ENCODE peak calls at places on chromosomes 13 and 19, in seven cellular contexts. One of them, this sample, is unnamed.

GRCh38 chr19:17718988-17719711 is at the start of gene MAP1S:
- DNase-seq in left cardiac atrium: peak
- DNase-seq in activated naive CD4-positive, alpha-beta T cell: peak
- DNase-seq in IMR-90: peak
- DNase-seq in activated B cell treated with CpG ODN at 0.5 μM for 24 hours: peak
- DNase-seq in stimulated activated CD4-positive, alpha-beta T cell treated with anti-CD3 and anti-CD28 coated beads, Interleukin-1b, Interleukin-23, amount 100 ng/mL, for 24 hours: peak
- DNase-seq in NCI-H510A treated with DMSO at 0.1 percent for 48 hours: peak
- DNase-seq in this sample: no peak

GRCh38 chr13:82688400-82688999 is 1193.8 kb downstream of the SLITRK1 start:
- DNase-seq in left cardiac atrium: no peak
- DNase-seq in activated naive CD4-positive, alpha-beta T cell: no peak
- DNase-seq in IMR-90: peak
- DNase-seq in activated B cell treated with CpG ODN at 0.5 μM for 24 hours: no peak
- DNase-seq in stimulated activated CD4-positive, alpha-beta T cell treated with anti-CD3 and anti-CD28 coated beads, Interleukin-1b, Interleukin-23, amount 100 ng/mL, for 24 hours: no peak
- DNase-seq in NCI-H510A treated with DMSO at 0.1 percent for 48 hours: no peak
- DNase-seq in this sample: no peak

GRCh38 chr13:25489238-25489637 is 117.5 kb downstream of the ATP8A2 start:
- DNase-seq in left cardiac atrium: no peak
- DNase-seq in activated naive CD4-positive, alpha-beta T cell: no peak
- DNase-seq in IMR-90: no peak
- DNase-seq in activated B cell treated with CpG ODN at 0.5 μM for 24 hours: no peak
- DNase-seq in stimulated activated CD4-positive, alpha-beta T cell treated with anti-CD3 and anti-CD28 coated beads, Interleukin-1b, Interleukin-23, amount 100 ng/mL, for 24 hours: no peak
- DNase-seq in NCI-H510A treated with DMSO at 0.1 percent for 48 hours: peak
- DNase-seq in this sample: no peak

GRCh38 chr13:96141032-96141431 is 51.1 kb downstream of the HS6ST3 start:
- DNase-seq in left cardiac atrium: no peak
- DNase-seq in activated naive CD4-positive, alpha-beta T cell: no peak
- DNase-seq in IMR-90: peak
- DNase-seq in activated B cell treated with CpG ODN at 0.5 μM for 24 hours: no peak
- DNase-seq in stimulated activated CD4-positive, alpha-beta T cell treated with anti-CD3 and anti-CD28 coated beads, Interleukin-1b, Interleukin-23, amount 100 ng/mL, for 24 hours: no peak
- DNase-seq in NCI-H510A treated with DMSO at 0.1 percent for 48 hours: peak
- DNase-seq in this sample: no peak

GRCh38 chr13:96822900-96823299 is 171.4 kb downstream of the OXGR1 start:
- DNase-seq in left cardiac atrium: no peak
- DNase-seq in activated naive CD4-positive, alpha-beta T cell: no peak
- DNase-seq in IMR-90: no peak
- DNase-seq in activated B cell treated with CpG ODN at 0.5 μM for 24 hours: no peak
- DNase-seq in stimulated activated CD4-positive, alpha-beta T cell treated with anti-CD3 and anti-CD28 coated beads, Interleukin-1b, Interleukin-23, amount 100 ng/mL, for 24 hours: no peak
- DNase-seq in NCI-H510A treated with DMSO at 0.1 percent for 48 hours: no peak
- DNase-seq in this sample: no peak

GRCh38 chr19:9935409-9936062 is 779 bp downstream of the OLFM2 start:
- DNase-seq in left cardiac atrium: no peak
- DNase-seq in activated naive CD4-positive, alpha-beta T cell: no peak
- DNase-seq in IMR-90: no peak
- DNase-seq in activated B cell treated with CpG ODN at 0.5 μM for 24 hours: no peak
- DNase-seq in stimulated activated CD4-positive, alpha-beta T cell treated with anti-CD3 and anti-CD28 coated beads, Interleukin-1b, Interleukin-23, amount 100 ng/mL, for 24 hours: no peak
- DNase-seq in NCI-H510A treated with DMSO at 0.1 percent for 48 hours: no peak
- DNase-seq in this sample: no peak

GRCh38 chr19:18208098-18208951 is 4.5 kb upstream of the RAB3A start:
- DNase-seq in left cardiac atrium: peak
- DNase-seq in activated naive CD4-positive, alpha-beta T cell: peak
- DNase-seq in IMR-90: peak
- DNase-seq in activated B cell treated with CpG ODN at 0.5 μM for 24 hours: peak
- DNase-seq in stimulated activated CD4-positive, alpha-beta T cell treated with anti-CD3 and anti-CD28 coated beads, Interleukin-1b, Interleukin-23, amount 100 ng/mL, for 24 hours: no peak
- DNase-seq in NCI-H510A treated with DMSO at 0.1 percent for 48 hours: peak
- DNase-seq in this sample: no peak

GRCh38 chr13:32212420-32212819 is 102.7 kb downstream of the ZAR1L start:
- DNase-seq in left cardiac atrium: no peak
- DNase-seq in activated naive CD4-positive, alpha-beta T cell: no peak
- DNase-seq in IMR-90: peak
- DNase-seq in activated B cell treated with CpG ODN at 0.5 μM for 24 hours: no peak
- DNase-seq in stimulated activated CD4-positive, alpha-beta T cell treated with anti-CD3 and anti-CD28 coated beads, Interleukin-1b, Interleukin-23, amount 100 ng/mL, for 24 hours: no peak
- DNase-seq in NCI-H510A treated with DMSO at 0.1 percent for 48 hours: no peak
- DNase-seq in this sample: no peak

GRCh38 chr13:75454497-75454896 is 27.5 kb downstream of the TBC1D4 start:
- DNase-seq in left cardiac atrium: no peak
- DNase-seq in activated naive CD4-positive, alpha-beta T cell: no peak
- DNase-seq in IMR-90: no peak
- DNase-seq in activated B cell treated with CpG ODN at 0.5 μM for 24 hours: no peak
- DNase-seq in stimulated activated CD4-positive, alpha-beta T cell treated with anti-CD3 and anti-CD28 coated beads, Interleukin-1b, Interleukin-23, amount 100 ng/mL, for 24 hours: no peak
- DNase-seq in NCI-H510A treated with DMSO at 0.1 percent for 48 hours: no peak
- DNase-seq in this sample: no peak

GRCh38 chr13:28469316-28469715 is 25.6 kb downstream of the FLT1 start:
- DNase-seq in left cardiac atrium: no peak
- DNase-seq in activated naive CD4-positive, alpha-beta T cell: no peak
- DNase-seq in IMR-90: no peak
- DNase-seq in activated B cell treated with CpG ODN at 0.5 μM for 24 hours: no peak
- DNase-seq in stimulated activated CD4-positive, alpha-beta T cell treated with anti-CD3 and anti-CD28 coated beads, Interleukin-1b, Interleukin-23, amount 100 ng/mL, for 24 hours: no peak
- DNase-seq in NCI-H510A treated with DMSO at 0.1 percent for 48 hours: no peak
- DNase-seq in this sample: no peak

GRCh38 chr19:16569609-16570320 is 2.5 kb downstream of the SLC35E1 start:
- DNase-seq in left cardiac atrium: no peak
- DNase-seq in activated naive CD4-positive, alpha-beta T cell: no peak
- DNase-seq in IMR-90: no peak
- DNase-seq in activated B cell treated with CpG ODN at 0.5 μM for 24 hours: no peak
- DNase-seq in stimulated activated CD4-positive, alpha-beta T cell treated with anti-CD3 and anti-CD28 coated beads, Interleukin-1b, Interleukin-23, amount 100 ng/mL, for 24 hours: no peak
- DNase-seq in NCI-H510A treated with DMSO at 0.1 percent for 48 hours: no peak
- DNase-seq in this sample: no peak

GRCh38 chr19:2186071-2186846 is 22.5 kb downstream of the DOT1L start:
- DNase-seq in left cardiac atrium: peak
- DNase-seq in activated naive CD4-positive, alpha-beta T cell: no peak
- DNase-seq in IMR-90: peak
- DNase-seq in activated B cell treated with CpG ODN at 0.5 μM for 24 hours: no peak
- DNase-seq in stimulated activated CD4-positive, alpha-beta T cell treated with anti-CD3 and anti-CD28 coated beads, Interleukin-1b, Interleukin-23, amount 100 ng/mL, for 24 hours: no peak
- DNase-seq in NCI-H510A treated with DMSO at 0.1 percent for 48 hours: no peak
- DNase-seq in this sample: no peak

GRCh38 chr19:3852614-3853254 is 16.1 kb downstream of the ZFR2 start:
- DNase-seq in left cardiac atrium: no peak
- DNase-seq in activated naive CD4-positive, alpha-beta T cell: no peak
- DNase-seq in IMR-90: peak
- DNase-seq in activated B cell treated with CpG ODN at 0.5 μM for 24 hours: no peak
- DNase-seq in stimulated activated CD4-positive, alpha-beta T cell treated with anti-CD3 and anti-CD28 coated beads, Interleukin-1b, Interleukin-23, amount 100 ng/mL, for 24 hours: no peak
- DNase-seq in NCI-H510A treated with DMSO at 0.1 percent for 48 hours: peak
- DNase-seq in this sample: no peak

GRCh38 chr19:41442473-41443360 is at the start of gene ERICH4:
- DNase-seq in left cardiac atrium: no peak
- DNase-seq in activated naive CD4-positive, alpha-beta T cell: no peak
- DNase-seq in IMR-90: no peak
- DNase-seq in activated B cell treated with CpG ODN at 0.5 μM for 24 hours: peak
- DNase-seq in stimulated activated CD4-positive, alpha-beta T cell treated with anti-CD3 and anti-CD28 coated beads, Interleukin-1b, Interleukin-23, amount 100 ng/mL, for 24 hours: no peak
- DNase-seq in NCI-H510A treated with DMSO at 0.1 percent for 48 hours: no peak
- DNase-seq in this sample: no peak

GRCh38 chr19:10797078-10797477 is 38.9 kb downstream of the TMED1 start:
- DNase-seq in left cardiac atrium: no peak
- DNase-seq in activated naive CD4-positive, alpha-beta T cell: no peak
- DNase-seq in IMR-90: no peak
- DNase-seq in activated B cell treated with CpG ODN at 0.5 μM for 24 hours: no peak
- DNase-seq in stimulated activated CD4-positive, alpha-beta T cell treated with anti-CD3 and anti-CD28 coated beads, Interleukin-1b, Interleukin-23, amount 100 ng/mL, for 24 hours: no peak
- DNase-seq in NCI-H510A treated with DMSO at 0.1 percent for 48 hours: no peak
- DNase-seq in this sample: no peak

GRCh38 chr13:113291997-113292862 is 4.8 kb upstream of the LAMP1 start:
- DNase-seq in left cardiac atrium: peak
- DNase-seq in activated naive CD4-positive, alpha-beta T cell: no peak
- DNase-seq in IMR-90: peak
- DNase-seq in activated B cell treated with CpG ODN at 0.5 μM for 24 hours: no peak
- DNase-seq in stimulated activated CD4-positive, alpha-beta T cell treated with anti-CD3 and anti-CD28 coated beads, Interleukin-1b, Interleukin-23, amount 100 ng/mL, for 24 hours: no peak
- DNase-seq in NCI-H510A treated with DMSO at 0.1 percent for 48 hours: peak
- DNase-seq in this sample: no peak

GRCh38 chr19:6059396-6059947 is 50.8 kb downstream of the RFX2 start:
- DNase-seq in left cardiac atrium: no peak
- DNase-seq in activated naive CD4-positive, alpha-beta T cell: no peak
- DNase-seq in IMR-90: no peak
- DNase-seq in activated B cell treated with CpG ODN at 0.5 μM for 24 hours: no peak
- DNase-seq in stimulated activated CD4-positive, alpha-beta T cell treated with anti-CD3 and anti-CD28 coated beads, Interleukin-1b, Interleukin-23, amount 100 ng/mL, for 24 hours: no peak
- DNase-seq in NCI-H510A treated with DMSO at 0.1 percent for 48 hours: no peak
- DNase-seq in this sample: no peak

GRCh38 chr19:48674216-48674809 is 1.5 kb upstream of the NTN5 start:
- DNase-seq in left cardiac atrium: no peak
- DNase-seq in activated naive CD4-positive, alpha-beta T cell: no peak
- DNase-seq in IMR-90: no peak
- DNase-seq in activated B cell treated with CpG ODN at 0.5 μM for 24 hours: no peak
- DNase-seq in stimulated activated CD4-positive, alpha-beta T cell treated with anti-CD3 and anti-CD28 coated beads, Interleukin-1b, Interleukin-23, amount 100 ng/mL, for 24 hours: no peak
- DNase-seq in NCI-H510A treated with DMSO at 0.1 percent for 48 hours: no peak
- DNase-seq in this sample: no peak

GRCh38 chr13:27917121-27917947 is 2.5 kb upstream of the PDX1 start:
- DNase-seq in left cardiac atrium: no peak
- DNase-seq in activated naive CD4-positive, alpha-beta T cell: no peak
- DNase-seq in IMR-90: no peak
- DNase-seq in activated B cell treated with CpG ODN at 0.5 μM for 24 hours: no peak
- DNase-seq in stimulated activated CD4-positive, alpha-beta T cell treated with anti-CD3 and anti-CD28 coated beads, Interleukin-1b, Interleukin-23, amount 100 ng/mL, for 24 hours: no peak
- DNase-seq in NCI-H510A treated with DMSO at 0.1 percent for 48 hours: peak
- DNase-seq in this sample: peak

GRCh38 chr13:111216166-111216960 is 101.3 kb downstream of the ARHGEF7 start:
- DNase-seq in left cardiac atrium: no peak
- DNase-seq in activated naive CD4-positive, alpha-beta T cell: peak
- DNase-seq in IMR-90: peak
- DNase-seq in activated B cell treated with CpG ODN at 0.5 μM for 24 hours: no peak
- DNase-seq in stimulated activated CD4-positive, alpha-beta T cell treated with anti-CD3 and anti-CD28 coated beads, Interleukin-1b, Interleukin-23, amount 100 ng/mL, for 24 hours: peak
- DNase-seq in NCI-H510A treated with DMSO at 0.1 percent for 48 hours: peak
- DNase-seq in this sample: no peak

GRCh38 chr19:20558011-20558410 is 7.6 kb downstream of the ZNF737 start:
- DNase-seq in left cardiac atrium: peak
- DNase-seq in activated naive CD4-positive, alpha-beta T cell: no peak
- DNase-seq in IMR-90: no peak
- DNase-seq in activated B cell treated with CpG ODN at 0.5 μM for 24 hours: no peak
- DNase-seq in stimulated activated CD4-positive, alpha-beta T cell treated with anti-CD3 and anti-CD28 coated beads, Interleukin-1b, Interleukin-23, amount 100 ng/mL, for 24 hours: no peak
- DNase-seq in NCI-H510A treated with DMSO at 0.1 percent for 48 hours: no peak
- DNase-seq in this sample: no peak

GRCh38 chr13:94181461-94182107 is 297.9 kb downstream of the DCT start:
- DNase-seq in left cardiac atrium: no peak
- DNase-seq in activated naive CD4-positive, alpha-beta T cell: no peak
- DNase-seq in IMR-90: no peak
- DNase-seq in activated B cell treated with CpG ODN at 0.5 μM for 24 hours: no peak
- DNase-seq in stimulated activated CD4-positive, alpha-beta T cell treated with anti-CD3 and anti-CD28 coated beads, Interleukin-1b, Interleukin-23, amount 100 ng/mL, for 24 hours: no peak
- DNase-seq in NCI-H510A treated with DMSO at 0.1 percent for 48 hours: no peak
- DNase-seq in this sample: no peak

GRCh38 chr13:106041445-106041844 is 494.0 kb downstream of the EFNB2 start:
- DNase-seq in left cardiac atrium: no peak
- DNase-seq in activated naive CD4-positive, alpha-beta T cell: no peak
- DNase-seq in IMR-90: no peak
- DNase-seq in activated B cell treated with CpG ODN at 0.5 μM for 24 hours: no peak
- DNase-seq in stimulated activated CD4-positive, alpha-beta T cell treated with anti-CD3 and anti-CD28 coated beads, Interleukin-1b, Interleukin-23, amount 100 ng/mL, for 24 hours: no peak
- DNase-seq in NCI-H510A treated with DMSO at 0.1 percent for 48 hours: no peak
- DNase-seq in this sample: no peak

GRCh38 chr13:28658539-28658795 is 463 bp upstream of the POMP start:
- DNase-seq in left cardiac atrium: no peak
- DNase-seq in activated naive CD4-positive, alpha-beta T cell: no peak
- DNase-seq in IMR-90: no peak
- DNase-seq in activated B cell treated with CpG ODN at 0.5 μM for 24 hours: no peak
- DNase-seq in stimulated activated CD4-positive, alpha-beta T cell treated with anti-CD3 and anti-CD28 coated beads, Interleukin-1b, Interleukin-23, amount 100 ng/mL, for 24 hours: no peak
- DNase-seq in NCI-H510A treated with DMSO at 0.1 percent for 48 hours: no peak
- DNase-seq in this sample: no peak

GRCh38 chr19:38664503-38665211 is 17.2 kb downstream of the ACTN4 start:
- DNase-seq in left cardiac atrium: no peak
- DNase-seq in activated naive CD4-positive, alpha-beta T cell: no peak
- DNase-seq in IMR-90: no peak
- DNase-seq in activated B cell treated with CpG ODN at 0.5 μM for 24 hours: no peak
- DNase-seq in stimulated activated CD4-positive, alpha-beta T cell treated with anti-CD3 and anti-CD28 coated beads, Interleukin-1b, Interleukin-23, amount 100 ng/mL, for 24 hours: no peak
- DNase-seq in NCI-H510A treated with DMSO at 0.1 percent for 48 hours: no peak
- DNase-seq in this sample: no peak

GRCh38 chr13:45242070-45242469 is 41.2 kb upstream of the KCTD4 start:
- DNase-seq in left cardiac atrium: no peak
- DNase-seq in activated naive CD4-positive, alpha-beta T cell: no peak
- DNase-seq in IMR-90: peak
- DNase-seq in activated B cell treated with CpG ODN at 0.5 μM for 24 hours: no peak
- DNase-seq in stimulated activated CD4-positive, alpha-beta T cell treated with anti-CD3 and anti-CD28 coated beads, Interleukin-1b, Interleukin-23, amount 100 ng/mL, for 24 hours: no peak
- DNase-seq in NCI-H510A treated with DMSO at 0.1 percent for 48 hours: no peak
- DNase-seq in this sample: no peak

GRCh38 chr19:6576869-6577281 is 14.1 kb downstream of the CD70 start:
- DNase-seq in left cardiac atrium: no peak
- DNase-seq in activated naive CD4-positive, alpha-beta T cell: no peak
- DNase-seq in IMR-90: no peak
- DNase-seq in activated B cell treated with CpG ODN at 0.5 μM for 24 hours: no peak
- DNase-seq in stimulated activated CD4-positive, alpha-beta T cell treated with anti-CD3 and anti-CD28 coated beads, Interleukin-1b, Interleukin-23, amount 100 ng/mL, for 24 hours: no peak
- DNase-seq in NCI-H510A treated with DMSO at 0.1 percent for 48 hours: no peak
- DNase-seq in this sample: no peak

GRCh38 chr19:46913852-46914430 is 53.1 kb downstream of the ARHGAP35 start:
- DNase-seq in left cardiac atrium: no peak
- DNase-seq in activated naive CD4-positive, alpha-beta T cell: no peak
- DNase-seq in IMR-90: peak
- DNase-seq in activated B cell treated with CpG ODN at 0.5 μM for 24 hours: no peak
- DNase-seq in stimulated activated CD4-positive, alpha-beta T cell treated with anti-CD3 and anti-CD28 coated beads, Interleukin-1b, Interleukin-23, amount 100 ng/mL, for 24 hours: no peak
- DNase-seq in NCI-H510A treated with DMSO at 0.1 percent for 48 hours: peak
- DNase-seq in this sample: no peak

GRCh38 chr13:107866007-107866665 is 349.2 kb downstream of the LIG4 start:
- DNase-seq in left cardiac atrium: no peak
- DNase-seq in activated naive CD4-positive, alpha-beta T cell: no peak
- DNase-seq in IMR-90: peak
- DNase-seq in activated B cell treated with CpG ODN at 0.5 μM for 24 hours: no peak
- DNase-seq in stimulated activated CD4-positive, alpha-beta T cell treated with anti-CD3 and anti-CD28 coated beads, Interleukin-1b, Interleukin-23, amount 100 ng/mL, for 24 hours: no peak
- DNase-seq in NCI-H510A treated with DMSO at 0.1 percent for 48 hours: peak
- DNase-seq in this sample: no peak

GRCh38 chr13:99765869-99766268 is 205.7 kb downstream of the ZIC5 start:
- DNase-seq in left cardiac atrium: no peak
- DNase-seq in activated naive CD4-positive, alpha-beta T cell: no peak
- DNase-seq in IMR-90: no peak
- DNase-seq in activated B cell treated with CpG ODN at 0.5 μM for 24 hours: no peak
- DNase-seq in stimulated activated CD4-positive, alpha-beta T cell treated with anti-CD3 and anti-CD28 coated beads, Interleukin-1b, Interleukin-23, amount 100 ng/mL, for 24 hours: no peak
- DNase-seq in NCI-H510A treated with DMSO at 0.1 percent for 48 hours: no peak
- DNase-seq in this sample: no peak

GRCh38 chr19:54873990-54874389 is at the start of gene FCAR:
- DNase-seq in left cardiac atrium: no peak
- DNase-seq in activated naive CD4-positive, alpha-beta T cell: no peak
- DNase-seq in IMR-90: no peak
- DNase-seq in activated B cell treated with CpG ODN at 0.5 μM for 24 hours: no peak
- DNase-seq in stimulated activated CD4-positive, alpha-beta T cell treated with anti-CD3 and anti-CD28 coated beads, Interleukin-1b, Interleukin-23, amount 100 ng/mL, for 24 hours: no peak
- DNase-seq in NCI-H510A treated with DMSO at 0.1 percent for 48 hours: no peak
- DNase-seq in this sample: no peak

GRCh38 chr19:45716314-45717130 is 14.2 kb downstream of the FBXO46 start:
- DNase-seq in left cardiac atrium: no peak
- DNase-seq in activated naive CD4-positive, alpha-beta T cell: no peak
- DNase-seq in IMR-90: no peak
- DNase-seq in activated B cell treated with CpG ODN at 0.5 μM for 24 hours: no peak
- DNase-seq in stimulated activated CD4-positive, alpha-beta T cell treated with anti-CD3 and anti-CD28 coated beads, Interleukin-1b, Interleukin-23, amount 100 ng/mL, for 24 hours: no peak
- DNase-seq in NCI-H510A treated with DMSO at 0.1 percent for 48 hours: peak
- DNase-seq in this sample: no peak